ENCODE peak calls at places on chromosomes 3 and 15, in four cellular contexts. B is keratinocyte, O is K562, L is endothelial cell of umbilical vein. E is an unnamed sample.

GRCh38 chr3:181487236-181487978 is 224.3 kb upstream of the SOX2 start:
- DNase-seq in B (no peak), O (no peak), L (no peak), E (no peak)

GRCh38 chr3:124787490-124788195 is 57.4 kb downstream of the UMPS start:
- DNase-seq in B (no peak), O (no peak), L (no peak), E (peak; percentile 61)

GRCh38 chr3:123347691-123348264 is 101.1 kb downstream of the ADCY5 start:
- DNase-seq in B (no peak), O (no peak), L (no peak), E (no peak)

GRCh38 chr3:101858464-101858863 is 9.2 kb downstream of the NFKBIZ start:
- DNase-seq in B (no peak), O (no peak), L (no peak), E (no peak)

GRCh38 chr15:53625260-53625659 is 134.2 kb downstream of the WDR72 start:
- DNase-seq in B (no peak), O (no peak), L (no peak), E (no peak)

GRCh38 chr3:88410259-88410658 is 260.5 kb downstream of the C3orf38 start:
- DNase-seq in B (no peak), O (no peak), L (no peak), E (no peak)

GRCh38 chr3:112384769-112385168 is 51.8 kb downstream of the CD200 start:
- DNase-seq in B (no peak), O (no peak), L (no peak), E (peak; percentile 8)

GRCh38 chr3:122952509-122952908 is 75.1 kb downstream of the SEMA5B start:
- DNase-seq in B (no peak), O (no peak), L (no peak), E (no peak)

GRCh38 chr15:68503791-68504720 is 72.1 kb upstream of the ITGA11 start:
- DNase-seq in B (no peak), O (no peak), L (no peak), E (peak; percentile 48)

GRCh38 chr3:147411235-147411607 is 2.1 kb downstream of the ZIC1 start:
- DNase-seq in B (no peak), O (no peak), L (no peak), E (peak; percentile 7)

GRCh38 chr3:27544372-27544865 is 60.2 kb upstream of the SLC4A7 start:
- DNase-seq in B (peak; percentile 76), O (no peak), L (peak; percentile 70), E (peak; percentile 68)

GRCh38 chr3:18124501-18124900 is 300.6 kb downstream of the SATB1 start:
- DNase-seq in B (peak; percentile 54), O (no peak), L (no peak), E (peak; percentile 67)

GRCh38 chr15:71790081-71790480 is 20.3 kb upstream of the NR2E3 start:
- DNase-seq in B (peak; percentile 13), O (no peak), L (peak; percentile 27), E (peak; percentile 41)

GRCh38 chr15:101314726-101315125 is 19.7 kb upstream of the SNRPA1 start:
- DNase-seq in B (no peak), O (no peak), L (no peak), E (no peak)

GRCh38 chr3:146838221-146838620 is 233.1 kb upstream of the PLSCR5 start:
- DNase-seq in B (no peak), O (no peak), L (no peak), E (no peak)

GRCh38 chr3:49271047-49271446 is 6.0 kb downstream of the C3orf62 start:
- DNase-seq in B (no peak), O (no peak), L (no peak), E (no peak)

GRCh38 chr3:73029321-73029796 is 32.1 kb upstream of the EBLN2 start:
- DNase-seq in B (peak; percentile 42), O (no peak), L (peak; percentile 62), E (peak; percentile 93)

GRCh38 chr3:127791221-127791913 is 30.9 kb downstream of the MGLL start:
- DNase-seq in B (no peak), O (peak; percentile 15), L (no peak), E (peak; percentile 90)

GRCh38 chr3:51696954-51697353 is 9.9 kb upstream of the GRM2 start:
- DNase-seq in B (no peak), O (peak; percentile 15), L (no peak), E (no peak)

GRCh38 chr3:124774305-124774673 is 44.0 kb downstream of the UMPS start:
- DNase-seq in B (no peak), O (no peak), L (peak; percentile 64), E (peak; percentile 66)

GRCh38 chr3:17384567-17385296 is 357.7 kb downstream of the TBC1D5 start:
- DNase-seq in B (no peak), O (no peak), L (no peak), E (peak; percentile 6)

GRCh38 chr15:42919308-42919707 is 1.3 kb downstream of the TTBK2 start:
- DNase-seq in B (no peak), O (no peak), L (no peak), E (peak; percentile 6)

GRCh38 chr3:88509582-88509981 is 359.8 kb downstream of the C3orf38 start:
- DNase-seq in B (no peak), O (no peak), L (no peak), E (no peak)

GRCh38 chr3:43410575-43410974 is 124.2 kb downstream of the SNRK start:
- DNase-seq in B (no peak), O (no peak), L (no peak), E (peak; percentile 62)

GRCh38 chr3:129384594-129385323 is 43.7 kb downstream of the EFCAB12 start:
- DNase-seq in B (no peak), O (no peak), L (no peak), E (no peak)

GRCh38 chr3:161890147-161890625 is 393.6 kb downstream of the OTOL1 start:
- DNase-seq in B (no peak), O (no peak), L (peak; percentile 18), E (peak; percentile 95)

GRCh38 chr15:80957556-80957955 is 32.1 kb downstream of the MESD start:
- DNase-seq in B (no peak), O (no peak), L (no peak), E (peak; percentile 22)

GRCh38 chr3:148718982-148719862 is 21.5 kb downstream of the AGTR1 start:
- DNase-seq in B (no peak), O (no peak), L (no peak), E (peak; percentile 32)

GRCh38 chr3:50604628-50605588 is 6.7 kb downstream of the CISH start:
- DNase-seq in B (no peak), O (no peak), L (no peak), E (no peak)

GRCh38 chr3:165254812-165255211 is 58.6 kb upstream of the SLITRK3 start:
- DNase-seq in B (no peak), O (no peak), L (no peak), E (no peak)

GRCh38 chr15:65147902-65148301 is 14.3 kb upstream of the PDCD7 start:
- DNase-seq in B (no peak), O (no peak), L (no peak), E (no peak)
- H3K9me1 ChIP-seq in B (no peaks in the 10 kb centered on the region), O (no peaks in the 10 kb centered on the region), L (no peaks in the 10 kb centered on the region), E (no peaks in the 10 kb centered on the region)

GRCh38 chr3:99980606-99981005 is 133.7 kb downstream of the FILIP1L start:
- DNase-seq in B (no peak), O (no peak), L (no peak), E (no peak)
- H3K9me1 ChIP-seq in B (no peaks in the 10 kb centered on the region), O (no peaks in the 10 kb centered on the region), L (no peaks in the 10 kb centered on the region), E (no peaks in the 10 kb centered on the region)

GRCh38 chr15:74563442-74563841 is 22.4 kb downstream of the ARID3B start:
- DNase-seq in B (no peak), O (no peak), L (no peak), E (no peak)
- H3K9me1 ChIP-seq in B (peaks cover 2% of the 10 kb centered on the region), O (no peaks in the 10 kb centered on the region), L (no peaks in the 10 kb centered on the region), E (peaks cover 5% of the 10 kb centered on the region)

GRCh38 chr15:96870510-96871039 is 540.1 kb downstream of the NR2F2 start:
- DNase-seq in B (no peak), O (no peak), L (no peak), E (no peak)
- H3K9me1 ChIP-seq in B (no peaks in the 10 kb centered on the region), O (no peaks in the 10 kb centered on the region), L (no peaks in the 10 kb centered on the region), E (no peaks in the 10 kb centered on the region)